ENCODE peak calls at places on chromosome 7, in four cellular contexts. F, Y, B and A are unnamed samples.

GRCh38 chr7:159001811-159002210 is 142.9 kb downstream of the VIPR2 start:
- DNase-seq in F (no peak), Y (no peak), B (no peak), A (no peak)

GRCh38 chr7:142956951-142957623 is 5.1 kb downstream of the KEL start:
- DNase-seq in F (no peak), Y (no peak), B (no peak), A (peak; percentile 57)

GRCh38 chr7:112665709-112666108 is 124.5 kb downstream of the TMEM168 start:
- DNase-seq in Y (no peak), B (no peak), F (no peak), A (peak; percentile 10)

GRCh38 chr7:50714851-50715250 is 67.8 kb downstream of the GRB10 start:
- DNase-seq in Y (no peak), F (no peak), B (no peak), A (no peak)

GRCh38 chr7:22357311-22358175 is 589 bp upstream of the RAPGEF5 start:
- DNase-seq in Y (no peak), F (peak; percentile 84), B (peak; percentile 25), A (no peak)

GRCh38 chr7:80150621-80151273 is 16.1 kb downstream of the GNAI1 start:
- DNase-seq in F (no peak), B (no peak), Y (no peak), A (no peak)

GRCh38 chr7:51123322-51124021 is 193.1 kb downstream of the COBL start:
- DNase-seq in Y (no peak), F (no peak), B (no peak), A (no peak)

GRCh38 chr7:81618400-81619014 is 151.3 kb downstream of the HGF start:
- DNase-seq in Y (no peak), B (no peak), F (peak; percentile 11), A (no peak)

GRCh38 chr7:85621286-85621685 is 434.4 kb upstream of the SEMA3D start:
- DNase-seq in F (no peak), B (no peak), Y (no peak), A (no peak)

GRCh38 chr7:34108150-34108549 is 202.8 kb downstream of the BMPER start:
- DNase-seq in F (no peak), Y (no peak), B (no peak), A (no peak)

GRCh38 chr7:133936074-133936473 is 191.1 kb upstream of the LRGUK start:
- DNase-seq in Y (no peak), B (no peak), F (no peak), A (no peak)

GRCh38 chr7:65325793-65326432 is 47.7 kb upstream of the ZNF92 start:
- DNase-seq in B (no peak), Y (no peak), F (no peak), A (no peak)

GRCh38 chr7:133529861-133530260 is 277.0 kb downstream of the EXOC4 start:
- DNase-seq in Y (no peak), F (no peak), B (no peak), A (no peak)

GRCh38 chr7:158924956-158925355 is 68.6 kb downstream of the DYNC2I1 start:
- DNase-seq in F (no peak), B (no peak), Y (no peak), A (no peak)

GRCh38 chr7:133517766-133518165 is 264.9 kb downstream of the EXOC4 start:
- DNase-seq in Y (no peak), B (no peak), F (no peak), A (no peak)

GRCh38 chr7:102140952-102141370 is 145.7 kb upstream of the SH2B2 start:
- DNase-seq in B (no peak), Y (peak; percentile 37), F (no peak), A (no peak)

GRCh38 chr7:22361795-22362194 is 4.8 kb upstream of the RAPGEF5 start:
- DNase-seq in B (no peak), Y (no peak), F (no peak), A (no peak)

GRCh38 chr7:110766874-110767273 is 324.1 kb upstream of the LRRN3 start:
- DNase-seq in Y (no peak), F (no peak), B (no peak), A (no peak)
- TF ChIP-seq FOXK2 in Y (no peak), F (no peak), B (no peak), A (no peak)

GRCh38 chr7:137164251-137164650 is 179.3 kb downstream of the PTN start:
- DNase-seq in B (no peak), Y (no peak), F (no peak), A (no peak)

GRCh38 chr7:137172105-137172590 is 171.4 kb downstream of the PTN start:
- DNase-seq in Y (no peak), B (no peak), F (no peak), A (no peak)

GRCh38 chr7:137167609-137168008 is 175.9 kb downstream of the PTN start:
- DNase-seq in B (no peak), F (no peak), Y (no peak), A (no peak)

GRCh38 chr7:137169282-137169698 is 174.2 kb downstream of the PTN start:
- DNase-seq in F (peak; percentile 26), B (peak; percentile 67), Y (no peak), A (no peak)
- TF ChIP-seq FOXK2 in F (no peak), B (no peak), Y (no peak), A (no peak)

DNA sequence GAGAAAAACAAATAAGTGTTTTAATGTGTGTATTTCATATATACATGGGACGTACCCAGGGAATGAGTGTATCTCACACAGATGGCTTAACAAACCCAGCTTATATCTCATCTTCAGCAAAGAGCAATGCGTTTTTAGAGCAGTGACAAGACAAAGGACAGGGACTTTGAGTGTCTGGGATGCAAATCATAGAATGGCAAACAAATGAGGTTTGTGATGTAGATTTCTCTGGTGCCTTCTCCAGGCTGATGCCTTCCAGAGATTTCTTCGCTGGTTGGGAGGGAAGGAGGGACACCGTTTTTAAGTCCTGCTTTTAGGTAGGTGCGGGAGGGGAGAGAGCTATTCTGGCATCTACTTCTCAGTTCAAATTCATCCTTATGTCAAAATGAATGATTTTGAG is 16.6 kb downstream of the LANCL2 start:
- DNase-seq in Y (no peak), F (no peak), B (no peak), A (no peak)
- TF ChIP-seq FOXK2 in Y (no peak), F (no peak), B (no peak), A (no peak)

GRCh38 chr7:157292258-157292657 is 44.5 kb upstream of the DNAJB6 start:
- DNase-seq in Y (no peak), F (no peak), B (no peak), A (no peak)
- TF ChIP-seq FOXK2 in Y (no peak), F (no peak), B (no peak), A (no peak)

GRCh38 chr7:1672851-1673486 is 2.9 kb downstream of the ELFN1 start:
- DNase-seq in Y (no peak), F (no peak), B (no peak), A (no peak)
- TF ChIP-seq FOXK2 in Y (no peak), F (no peak), B (no peak), A (no peak)

GRCh38 chr7:141600607-141601006 is 49.4 kb downstream of the AGK start:
- DNase-seq in B (no peak), Y (no peak), F (no peak), A (no peak)
- TF ChIP-seq FOXK2 in B (no peak), Y (no peak), F (no peak), A (no peak)

GRCh38 chr7:151251328-151251925 is 2.9 kb upstream of the SMARCD3 start:
- DNase-seq in F (no peak), Y (no peak), B (peak; percentile 85), A (no peak)

GRCh38 chr7:151248191-151249033 is at the start of gene SMARCD3:
- DNase-seq in Y (no peak), B (peak; percentile 76), F (peak; percentile 46), A (peak; percentile 83)

GRCh38 chr7:151250181-151251095 is 1.9 kb upstream of the SMARCD3 start:
- DNase-seq in Y (no peak), F (no peak), B (no peak), A (no peak)

GRCh38 chr7:151249034-151249731 is 689 bp upstream of the SMARCD3 start:
- DNase-seq in F (no peak), Y (no peak), B (peak; percentile 61), A (peak; percentile 61)

GRCh38 chr7:151249732-151250072 is 1.2 kb upstream of the SMARCD3 start:
- DNase-seq in F (no peak), Y (no peak), B (no peak), A (peak; percentile 59)
- TF ChIP-seq FOXK2 in F (no peak), Y (no peak), B (no peak), A (no peak)

GRCh38 chr7:84247591-84247990 is 53.0 kb upstream of the SEMA3A start:
- DNase-seq in F (no peak), B (no peak), Y (no peak), A (no peak)
- TF ChIP-seq FOXK2 in F (no peak), B (no peak), Y (no peak), A (no peak)